ENCODE peak calls at places on chromosomes 11 and 22, in five cellular contexts. One of them, this sample, is unnamed.
A peak's percentile ranks its signal among the peaks of the same experiment; 100 is the strongest.

GRCh38 chr11:35363246-35364100 is 55.9 kb downstream of the SLC1A2 start:
- DNase-seq in HS-5: no peak
- DNase-seq in cardiac fibroblast: no peak
- DNase-seq in NCI-H1417: no peak
- DNase-seq in HuH-7: no peak
- DNase-seq in this sample: no peak

GRCh38 chr11:62120466-62120865 is 3.3 kb upstream of the INCENP start:
- DNase-seq in HS-5: no peak
- DNase-seq in cardiac fibroblast: no peak
- DNase-seq in NCI-H1417: no peak
- DNase-seq in HuH-7: no peak
- DNase-seq in this sample: no peak

GRCh38 chr11:119694334-119694733 is 34.7 kb downstream of the NECTIN1 start:
- DNase-seq in HS-5: no peak
- DNase-seq in cardiac fibroblast: no peak
- DNase-seq in NCI-H1417: no peak
- DNase-seq in HuH-7: peak; percentile 71
- DNase-seq in this sample: no peak

GRCh38 chr11:78161937-78162336 is 22.5 kb upstream of the ALG8 start:
- DNase-seq in HS-5: no peak
- DNase-seq in cardiac fibroblast: peak; percentile 43
- DNase-seq in NCI-H1417: no peak
- DNase-seq in HuH-7: no peak
- DNase-seq in this sample: no peak

GRCh38 chr11:69371731-69372588 is 78.0 kb downstream of the MYEOV start:
- DNase-seq in HS-5: no peak
- DNase-seq in cardiac fibroblast: no peak
- DNase-seq in NCI-H1417: no peak
- DNase-seq in HuH-7: no peak
- DNase-seq in this sample: no peak

GRCh38 chr22:46653596-46653995 is 33.4 kb downstream of the GRAMD4 start:
- DNase-seq in HS-5: no peak
- DNase-seq in cardiac fibroblast: no peak
- DNase-seq in NCI-H1417: no peak
- DNase-seq in HuH-7: no peak
- DNase-seq in this sample: no peak

GRCh38 chr11:87144266-87144665 is 106.5 kb downstream of the TMEM135 start:
- DNase-seq in HS-5: no peak
- DNase-seq in cardiac fibroblast: no peak
- DNase-seq in NCI-H1417: peak; percentile 32
- DNase-seq in HuH-7: no peak
- DNase-seq in this sample: no peak

GRCh38 chr22:25420925-25421904 is 143.3 kb upstream of the GRK3 start:
- DNase-seq in HS-5: no peak
- DNase-seq in cardiac fibroblast: peak; percentile 10
- DNase-seq in NCI-H1417: peak; percentile 34
- DNase-seq in HuH-7: no peak
- DNase-seq in this sample: no peak

GRCh38 chr11:65378928-65379638 is 3.4 kb downstream of the SLC25A45 start:
- DNase-seq in HS-5: no peak
- DNase-seq in cardiac fibroblast: no peak
- DNase-seq in NCI-H1417: no peak
- DNase-seq in HuH-7: no peak
- DNase-seq in this sample: no peak

GRCh38 chr22:46076651-46077339 is 73.5 kb upstream of the PPARA start:
- DNase-seq in HS-5: no peak
- DNase-seq in cardiac fibroblast: peak; percentile 86
- DNase-seq in NCI-H1417: no peak
- DNase-seq in HuH-7: no peak
- DNase-seq in this sample: no peak

GRCh38 chr11:398826-399225 is 4.8 kb downstream of the PKP3 start:
- DNase-seq in HS-5: no peak
- DNase-seq in cardiac fibroblast: peak; percentile 21
- DNase-seq in NCI-H1417: no peak
- DNase-seq in HuH-7: no peak
- DNase-seq in this sample: no peak

GRCh38 chr11:66692446-66692845 is 14.8 kb upstream of the RBM4B start:
- DNase-seq in HS-5: no peak
- DNase-seq in cardiac fibroblast: no peak
- DNase-seq in NCI-H1417: no peak
- DNase-seq in HuH-7: no peak
- DNase-seq in this sample: no peak

GRCh38 chr22:40642316-40642715 is 5.8 kb upstream of the MRTFA start:
- DNase-seq in HS-5: no peak
- DNase-seq in cardiac fibroblast: no peak
- DNase-seq in NCI-H1417: no peak
- DNase-seq in HuH-7: no peak
- DNase-seq in this sample: no peak

GRCh38 chr11:125376117-125376516 is 119.9 kb downstream of the FEZ1 start:
- DNase-seq in HS-5: no peak
- DNase-seq in cardiac fibroblast: no peak
- DNase-seq in NCI-H1417: peak; percentile 88
- DNase-seq in HuH-7: no peak
- DNase-seq in this sample: no peak

GRCh38 chr22:48070760-48071159 is 1308.3 kb downstream of the TBC1D22A start:
- DNase-seq in HS-5: no peak
- DNase-seq in cardiac fibroblast: no peak
- DNase-seq in NCI-H1417: no peak
- DNase-seq in HuH-7: no peak
- DNase-seq in this sample: no peak

GRCh38 chr22:39264344-39265116 is 19.7 kb upstream of the PDGFB start:
- DNase-seq in HS-5: no peak
- DNase-seq in cardiac fibroblast: no peak
- DNase-seq in NCI-H1417: no peak
- DNase-seq in HuH-7: no peak
- DNase-seq in this sample: no peak